ENCODE peak calls at places on chromosome 4, in five cellular contexts. S, X, N, H and M are unnamed samples.

GRCh38 chr4:8832130-8832930 is 39.3 kb downstream of the HMX1 start:
- DNase-seq in S (no peak), X (no peak), N (peak), H (no peak), M (no peak)

GRCh38 chr4:100495074-100495473 is 22.7 kb downstream of the EMCN start:
- DNase-seq in S (no peak), X (no peak), N (no peak), H (no peak), M (no peak)

GRCh38 chr4:43453058-43453457 is 560.5 kb downstream of the GRXCR1 start:
- DNase-seq in S (no peak), X (no peak), N (no peak), H (no peak), M (no peak)

GRCh38 chr4:146486565-146486964 is 35.2 kb downstream of the SLC10A7 start:
- DNase-seq in S (no peak), X (no peak), N (no peak), H (no peak), M (no peak)

GRCh38 chr4:138113819-138114415 is 128.2 kb downstream of the SLC7A11 start:
- DNase-seq in S (peak), X (no peak), N (no peak), H (no peak), M (no peak)

GRCh38 chr4:48640225-48640624 is 139.9 kb downstream of the FRYL start:
- DNase-seq in S (no peak), X (no peak), N (no peak), H (no peak), M (no peak)

GRCh38 chr4:21191304-21191703 is 491.0 kb downstream of the PACRGL start:
- DNase-seq in S (no peak), X (peak), N (no peak), H (no peak), M (no peak)

GRCh38 chr4:38673109-38673978 is 9.3 kb downstream of the KLF3 start:
- DNase-seq in S (peak), X (no peak), N (no peak), H (no peak), M (no peak)

GRCh38 chr4:39631700-39632079 is 7.0 kb downstream of the SMIM14 start:
- DNase-seq in S (no peak), X (no peak), N (no peak), H (no peak), M (no peak)

GRCh38 chr4:116321471-116321870 is 763.9 kb downstream of the TRAM1L1 start:
- DNase-seq in S (no peak), X (no peak), N (no peak), H (no peak), M (no peak)

GRCh38 chr4:116118216-116118615 is 967.2 kb downstream of the TRAM1L1 start:
- DNase-seq in S (no peak), X (no peak), N (no peak), H (no peak), M (no peak)

GRCh38 chr4:102554482-102554881 is 53.3 kb downstream of the NFKB1 start:
- DNase-seq in S (peak), X (peak), N (no peak), H (no peak), M (no peak)

GRCh38 chr4:76984788-76985211 is 35.2 kb downstream of the SEPTIN11 start:
- DNase-seq in S (peak), X (peak), N (no peak), H (no peak), M (no peak)

GRCh38 chr4:2075171-2075986 is 16.3 kb downstream of the NAT8L start:
- DNase-seq in S (no peak), X (no peak), N (no peak), H (no peak), M (no peak)

GRCh38 chr4:138960175-138960710 is 55.3 kb upstream of the NOCT start:
- DNase-seq in S (no peak), X (no peak), N (no peak), H (no peak), M (no peak)

GRCh38 chr4:10366628-10367027 is 90.6 kb downstream of the ZNF518B start:
- DNase-seq in S (no peak), X (no peak), N (no peak), H (no peak), M (no peak)

GRCh38 chr4:172390341-172390740 is 577.1 kb downstream of the GALNTL6 start:
- DNase-seq in S (no peak), X (no peak), N (no peak), H (no peak), M (no peak)

GRCh38 chr4:4386296-4386735 is 586 bp upstream of the NSG1 start:
- DNase-seq in S (no peak), X (peak), N (no peak), H (peak), M (no peak)

GRCh38 chr4:152398060-152398459 is 137.8 kb downstream of the FBXW7 start:
- DNase-seq in S (peak), X (peak), N (no peak), H (no peak), M (no peak)
- TF ChIP-seq CTCF in S (no peak), X (peak), N (peak), H (peak), M (peak)

GRCh38 chr4:185774815-185775684 is 36.9 kb downstream of the SORBS2 start:
- DNase-seq in S (peak), X (peak), N (no peak), H (no peak), M (no peak)
- TF ChIP-seq CTCF in S (peak), X (no peak), N (no peak), H (no peak), M (no peak)

GRCh38 chr4:132910226-132910748 is 238.8 kb upstream of the PCDH10 start:
- DNase-seq in S (no peak), X (no peak), N (no peak), H (no peak), M (no peak)
- TF ChIP-seq CTCF in S (no peak), X (no peak), N (no peak), H (no peak), M (no peak)

GRCh38 chr4:24380953-24381506 is 203.3 kb downstream of the DHX15 start:
- DNase-seq in S (no peak), X (no peak), N (no peak), H (no peak), M (no peak)
- TF ChIP-seq CTCF in S (no peak), X (no peak), N (no peak), H (no peak), M (no peak)

DNA sequence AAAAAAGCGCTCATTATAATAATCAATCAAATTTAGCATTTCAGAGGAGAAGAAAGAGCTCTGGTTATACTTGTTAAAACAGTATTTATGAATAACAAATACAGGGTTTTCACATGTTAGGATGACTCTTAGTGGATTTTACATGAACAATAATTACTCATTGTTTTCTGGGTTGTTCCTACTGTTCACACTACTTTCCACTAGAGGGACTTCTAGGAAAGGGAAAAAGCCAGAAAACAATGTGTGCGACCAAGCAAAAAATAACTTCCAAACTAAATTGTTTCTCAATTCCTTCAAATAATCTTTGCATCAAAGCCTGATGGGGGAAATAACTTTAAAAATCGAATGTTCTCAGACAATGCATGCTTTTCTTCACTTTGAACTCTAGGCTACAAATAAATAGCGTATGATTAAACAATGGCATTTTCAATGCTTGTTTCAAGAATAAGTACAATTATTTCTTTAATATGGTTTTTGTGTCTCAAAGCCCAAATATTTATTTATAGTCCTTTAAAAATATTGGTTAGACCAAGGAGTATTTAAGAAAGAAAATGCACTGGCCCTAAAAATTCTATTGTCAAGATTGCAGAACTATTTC is 72.0 kb upstream of the ETNPPL start:
- DNase-seq in S (peak), X (peak), N (no peak), H (no peak), M (no peak)
- TF ChIP-seq CTCF in S (peak), X (peak), N (peak), H (peak), M (no peak)

GRCh38 chr4:185821029-185821419 is 9.0 kb upstream of the SORBS2 start:
- DNase-seq in S (no peak), X (no peak), N (no peak), H (no peak), M (no peak)

GRCh38 chr4:185830263-185830994 is 18.4 kb upstream of the SORBS2 start:
- DNase-seq in S (no peak), X (no peak), N (no peak), H (no peak), M (no peak)

GRCh38 chr4:185826381-185826780 is 14.4 kb upstream of the SORBS2 start:
- DNase-seq in S (no peak), X (no peak), N (no peak), H (no peak), M (no peak)

GRCh38 chr4:185822791-185823190 is 10.8 kb upstream of the SORBS2 start:
- DNase-seq in S (no peak), X (no peak), N (no peak), H (no peak), M (no peak)

DNA sequence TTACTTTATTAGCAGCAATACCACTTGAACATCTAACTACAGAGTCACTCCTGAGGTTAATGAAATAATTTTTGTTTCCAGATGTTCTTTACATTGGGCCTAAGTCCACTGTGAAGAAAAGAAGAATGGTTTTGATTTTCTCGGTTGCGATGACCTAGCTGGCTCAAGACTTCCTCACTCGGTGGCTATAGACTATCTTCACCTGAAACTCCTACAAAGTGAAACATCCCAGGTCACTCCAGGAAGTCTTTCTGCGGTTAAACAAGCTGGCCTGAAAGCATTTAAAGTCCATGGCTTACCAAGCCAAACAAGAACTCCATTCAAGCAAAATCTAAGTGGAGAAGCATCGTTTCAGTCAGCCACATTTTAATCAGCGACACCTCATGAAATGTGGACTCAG is 13.7 kb upstream of the SORBS2 start:
- DNase-seq in S (no peak), X (no peak), N (no peak), H (no peak), M (no peak)
- TF ChIP-seq CTCF in S (no peak), X (no peak), N (no peak), H (no peak), M (no peak)